ENCODE peak calls at places on chromosomes 5 and 9, in seven cellular contexts. L is H54, P is GM12892, X is NB4, V is IMR-90, D is uterus, G is heart left ventricle. J is an unnamed sample.

GRCh38 chr5:139684881-139685749 is 37.0 kb downstream of the CXXC5 start:
- DNase-seq in L (no peak), P (no peak), X (no peak), V (no peak), D (no peak), G (no peak), J (no peak)

GRCh38 chr9:36337865-36338264 is 62.2 kb downstream of the RNF38 start:
- DNase-seq in L (no peak), P (no peak), X (no peak), V (no peak), D (no peak), G (no peak), J (no peak)

GRCh38 chr5:129631946-129632345 is 115.9 kb upstream of the MINAR2 start:
- DNase-seq in L (no peak), P (no peak), X (no peak), V (no peak), D (no peak), G (no peak), J (no peak)

GRCh38 chr9:33443047-33443446 is 4.3 kb downstream of the AQP3 start:
- DNase-seq in L (no peak), P (no peak), X (peak; percentile 69), V (peak; percentile 16), D (no peak), G (no peak), J (no peak)

GRCh38 chr5:119383008-119383407 is 27.2 kb downstream of the TNFAIP8 start:
- DNase-seq in L (no peak), P (no peak), X (no peak), V (no peak), D (no peak), G (no peak), J (peak; percentile 17)

GRCh38 chr5:140342896-140343295 is 3.5 kb downstream of the HBEGF start:
- DNase-seq in L (no peak), P (no peak), X (peak; percentile 65), V (no peak), D (no peak), G (no peak), J (no peak)

GRCh38 chr9:134491436-134491835 is 150.2 kb upstream of the COL5A1 start:
- DNase-seq in L (no peak), P (no peak), X (no peak), V (no peak), D (no peak), G (no peak), J (no peak)

GRCh38 chr5:173306695-173307094 is 21.5 kb downstream of the STC2 start:
- DNase-seq in L (no peak), P (no peak), X (no peak), V (no peak), D (no peak), G (no peak), J (no peak)

GRCh38 chr9:3962467-3962866 is 337.4 kb downstream of the GLIS3 start:
- DNase-seq in L (no peak), P (no peak), X (no peak), V (peak; percentile 76), D (no peak), G (no peak), J (no peak)

GRCh38 chr5:86463339-86463738 is 154.4 kb upstream of the COX7C start:
- DNase-seq in L (no peak), P (no peak), X (no peak), V (no peak), D (no peak), G (no peak), J (peak; percentile 41)

GRCh38 chr9:108727580-108728056 is 128.2 kb downstream of the ACTL7B start:
- DNase-seq in L (no peak), P (no peak), X (peak; percentile 30), V (no peak), D (no peak), G (peak; percentile 68), J (no peak)

GRCh38 chr5:546376-546908 is 22.2 kb upstream of the SLC9A3 start:
- DNase-seq in L (no peak), P (no peak), X (no peak), V (no peak), D (no peak), G (no peak), J (no peak)

GRCh38 chr5:39755986-39756385 is 331.2 kb upstream of the DAB2 start:
- DNase-seq in L (no peak), P (no peak), X (peak; percentile 34), V (peak; percentile 96), D (peak; percentile 18), G (no peak), J (peak; percentile 54)

DNA sequence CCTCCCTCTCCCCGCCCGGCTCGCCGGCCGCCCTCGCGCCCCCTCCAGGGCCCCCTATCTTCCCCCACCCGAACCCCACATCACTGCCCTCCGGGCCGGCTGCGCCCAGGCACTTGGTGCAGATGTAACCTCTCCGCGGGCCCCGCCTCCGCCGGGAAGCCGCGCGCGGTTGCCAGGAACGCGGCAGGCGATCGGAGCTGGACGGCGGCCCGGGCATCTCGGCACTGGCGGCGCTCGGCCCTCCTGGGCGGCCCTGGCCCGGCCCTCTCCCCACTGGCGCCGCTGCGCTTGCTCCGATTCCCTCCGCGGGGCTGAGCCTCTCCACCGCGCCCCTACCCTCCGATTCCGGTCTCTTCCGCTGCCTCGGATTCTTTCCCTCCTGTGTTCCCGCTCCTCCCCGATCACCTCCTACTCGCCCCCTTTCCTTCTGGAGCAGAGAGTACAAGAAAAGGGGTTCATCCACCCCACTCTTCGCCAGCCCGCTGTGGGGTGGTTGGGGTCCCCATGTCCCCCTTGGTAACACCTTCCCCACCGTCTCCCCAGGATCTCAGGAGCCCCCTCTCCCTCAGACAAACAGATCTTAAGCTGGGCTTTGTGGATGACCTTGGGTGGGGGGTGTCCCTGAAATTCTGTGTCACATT is 70.6 kb downstream of the C9orf50 start:
- DNase-seq in L (peak; percentile 34), P (no peak), X (no peak), V (peak; percentile 70), D (peak; percentile 76), G (peak; percentile 89), J (no peak)
- TF ChIP-seq POLR2A in L (peak; percentile 26), P (no peak), X (no peak), V (no peak), D (no peak), G (no peak), J (no peak)

GRCh38 chr9:121299125-121299466 is 31.1 kb downstream of the GSN start:
- DNase-seq in L (no peak), P (no peak), X (no peak), V (no peak), D (peak; percentile 74), G (no peak), J (no peak)

GRCh38 chr9:121298016-121298538 is 30.1 kb downstream of the GSN start:
- DNase-seq in L (no peak), P (no peak), X (no peak), V (no peak), D (no peak), G (no peak), J (no peak)

GRCh38 chr9:121300283-121301119 is 32.5 kb downstream of the GSN start:
- DNase-seq in L (no peak), P (no peak), X (no peak), V (no peak), D (no peak), G (no peak), J (no peak)

GRCh38 chr9:121298689-121299112 is 30.7 kb downstream of the GSN start:
- DNase-seq in L (no peak), P (no peak), X (no peak), V (no peak), D (peak; percentile 81), G (no peak), J (no peak)

DNA sequence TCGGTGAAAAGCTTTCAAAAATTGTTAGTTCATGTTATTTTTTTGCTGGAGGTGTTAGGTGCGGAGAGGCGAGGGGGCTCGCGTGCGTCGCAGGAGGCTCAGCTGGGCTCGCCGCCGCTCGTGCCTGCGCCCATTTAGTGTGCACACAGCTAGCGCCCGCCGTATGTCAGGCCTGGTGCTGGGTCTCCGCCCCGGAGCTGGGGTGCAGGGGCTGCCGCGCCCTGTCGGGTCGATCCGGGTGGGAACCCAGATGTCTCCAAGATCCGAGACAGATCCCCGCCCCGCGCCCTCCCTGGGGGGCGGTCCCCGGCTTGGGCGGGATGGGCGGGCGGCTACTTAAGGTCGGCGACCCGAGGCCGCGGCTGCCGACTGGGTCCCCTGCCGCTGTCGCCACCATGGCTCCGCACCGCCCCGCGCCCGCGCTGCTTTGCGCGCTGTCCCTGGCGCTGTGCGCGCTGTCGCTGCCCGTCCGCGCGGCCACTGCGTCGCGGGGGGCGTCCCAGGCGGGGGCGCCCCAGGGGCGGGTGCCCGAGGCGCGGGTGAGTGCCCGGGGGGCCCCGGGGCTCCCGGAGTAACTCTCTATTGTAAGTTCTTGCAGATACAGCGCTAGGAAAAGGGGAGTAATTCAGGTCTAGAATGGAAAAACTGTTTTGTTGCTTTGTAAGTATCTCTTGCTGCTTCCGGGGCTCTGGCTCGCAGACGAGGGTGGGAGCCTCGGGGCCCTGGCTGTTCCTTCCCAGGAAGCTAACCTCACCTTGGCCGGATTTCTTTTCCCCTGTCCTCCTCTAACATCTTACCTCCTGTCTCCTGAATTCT is 31.7 kb downstream of the GSN start:
- DNase-seq in L (no peak), P (peak; percentile 60), X (no peak), V (no peak), D (peak; percentile 77), G (peak; percentile 93), J (peak; percentile 71)
- TF ChIP-seq POLR2A in L (no peak), P (no peak), X (no peak), V (no peak), D (peak; percentile 65), G (peak; percentile 93), J (no peak)

GRCh38 chr9:129481824-129482511 is 138.9 kb downstream of the C9orf50 start:
- DNase-seq in L (no peak), P (no peak), X (no peak), V (no peak), D (peak; percentile 68), G (peak; percentile 83), J (no peak)

GRCh38 chr9:129484325-129485000 is 136.4 kb downstream of the C9orf50 start:
- DNase-seq in L (no peak), P (no peak), X (no peak), V (no peak), D (no peak), G (no peak), J (no peak)

GRCh38 chr9:129485140-129485758 is 135.7 kb downstream of the C9orf50 start:
- DNase-seq in L (no peak), P (no peak), X (no peak), V (no peak), D (no peak), G (no peak), J (no peak)

GRCh38 chr9:129482521-129483466 is 138.1 kb downstream of the C9orf50 start:
- DNase-seq in L (no peak), P (no peak), X (peak; percentile 38), V (peak; percentile 84), D (peak; percentile 96), G (peak; percentile 88), J (peak; percentile 32)

GRCh38 chr9:129483467-129484324 is 137.2 kb downstream of the C9orf50 start:
- DNase-seq in L (no peak), P (no peak), X (peak; percentile 31), V (peak; percentile 85), D (peak; percentile 96), G (peak; percentile 91), J (peak; percentile 63)
- TF ChIP-seq POLR2A in L (no peak), P (no peak), X (no peak), V (no peak), D (peak; percentile 75), G (peak; percentile 74), J (no peak)

DNA sequence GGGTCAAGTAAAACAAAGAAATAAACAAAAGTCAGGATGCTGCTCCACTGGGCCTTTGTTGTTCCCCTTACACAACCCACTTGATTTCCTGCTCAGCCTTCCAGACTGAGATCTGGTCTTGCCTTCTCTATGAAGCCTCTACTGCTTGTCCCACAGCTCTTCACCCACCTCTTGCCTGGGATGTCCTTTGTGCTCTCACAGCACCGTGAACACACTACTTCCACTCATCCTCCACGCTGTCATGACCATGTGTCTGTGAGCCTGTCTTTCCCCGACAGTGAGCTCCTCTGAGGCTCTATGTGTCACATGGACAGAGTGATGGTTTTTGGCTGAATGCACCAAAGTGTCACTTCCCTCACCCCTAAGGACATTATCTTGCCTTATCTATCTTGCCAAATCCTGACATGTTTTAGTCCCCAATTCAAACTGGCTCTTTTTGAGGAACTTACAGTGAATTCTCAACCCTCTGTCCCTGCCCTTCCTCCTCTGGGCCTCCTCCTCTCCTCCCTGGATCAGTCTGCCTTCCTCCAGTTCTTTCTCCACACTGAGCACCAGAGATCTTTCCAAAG is 11.3 kb downstream of the PHYKPL start:
- DNase-seq in L (no peak), P (no peak), X (no peak), V (no peak), D (no peak), G (no peak), J (no peak)
- TF ChIP-seq POLR2A in L (no peak), P (no peak), X (no peak), V (peak; percentile 2), D (no peak), G (no peak), J (peak; percentile 22)